ENCODE peak calls at places on chromosomes 2 and 18, in five cellular contexts. S, C, P, O and T are unnamed samples.

GRCh38 chr2:66433945-66434678 is 813 bp upstream of the MEIS1 start:
- DNase-seq in S (no peak), C (no peak), P (peak), O (peak), T (no peak)

GRCh38 chr2:30649278-30649677 is 158.0 kb downstream of the CAPN13 start:
- DNase-seq in S (no peak), C (no peak), P (no peak), O (no peak), T (no peak)

GRCh38 chr2:84435331-84436081 is 23.6 kb downstream of the SUCLG1 start:
- DNase-seq in S (no peak), C (no peak), P (no peak), O (no peak), T (no peak)

GRCh38 chr2:67872481-67872880 is 190.3 kb downstream of the C1D start:
- DNase-seq in S (no peak), C (no peak), P (no peak), O (no peak), T (no peak)

GRCh38 chr2:42110287-42110973 is 58.7 kb upstream of the EML4 start:
- DNase-seq in S (no peak), C (no peak), P (no peak), O (no peak), T (no peak)

GRCh38 chr2:740446-741293 is 63.5 kb upstream of the TMEM18 start:
- DNase-seq in S (no peak), C (peak), P (peak), O (peak), T (peak)

GRCh38 chr18:55387139-55387984 is 200.6 kb downstream of the TCF4 start:
- DNase-seq in S (no peak), C (no peak), P (peak), O (peak), T (no peak)

GRCh38 chr2:39421354-39421753 is 15.7 kb downstream of the MAP4K3 start:
- DNase-seq in S (no peak), C (no peak), P (no peak), O (no peak), T (no peak)

GRCh38 chr2:134919360-134920210 is 963 bp downstream of the CCNT2 start:
- DNase-seq in S (no peak), C (no peak), P (no peak), O (no peak), T (no peak)

GRCh38 chr2:33775306-33775705 is 176.2 kb upstream of the FAM98A start:
- DNase-seq in S (no peak), C (no peak), P (no peak), O (no peak), T (no peak)

GRCh38 chr2:173583196-173583595 is 228.5 kb downstream of the CDCA7 start:
- DNase-seq in S (no peak), C (no peak), P (no peak), O (no peak), T (no peak)

GRCh38 chr2:88188741-88189140 is 18.6 kb downstream of the THNSL2 start:
- DNase-seq in S (no peak), C (no peak), P (no peak), O (no peak), T (no peak)

GRCh38 chr2:88187927-88188326 is 17.8 kb downstream of the THNSL2 start:
- DNase-seq in S (no peak), C (no peak), P (peak), O (peak), T (no peak)

GRCh38 chr2:88184762-88185161 is 14.6 kb downstream of the THNSL2 start:
- DNase-seq in S (no peak), C (no peak), P (no peak), O (no peak), T (no peak)

GRCh38 chr2:88185480-88185879 is 15.3 kb downstream of the THNSL2 start:
- DNase-seq in S (no peak), C (no peak), P (no peak), O (no peak), T (no peak)

DNA sequence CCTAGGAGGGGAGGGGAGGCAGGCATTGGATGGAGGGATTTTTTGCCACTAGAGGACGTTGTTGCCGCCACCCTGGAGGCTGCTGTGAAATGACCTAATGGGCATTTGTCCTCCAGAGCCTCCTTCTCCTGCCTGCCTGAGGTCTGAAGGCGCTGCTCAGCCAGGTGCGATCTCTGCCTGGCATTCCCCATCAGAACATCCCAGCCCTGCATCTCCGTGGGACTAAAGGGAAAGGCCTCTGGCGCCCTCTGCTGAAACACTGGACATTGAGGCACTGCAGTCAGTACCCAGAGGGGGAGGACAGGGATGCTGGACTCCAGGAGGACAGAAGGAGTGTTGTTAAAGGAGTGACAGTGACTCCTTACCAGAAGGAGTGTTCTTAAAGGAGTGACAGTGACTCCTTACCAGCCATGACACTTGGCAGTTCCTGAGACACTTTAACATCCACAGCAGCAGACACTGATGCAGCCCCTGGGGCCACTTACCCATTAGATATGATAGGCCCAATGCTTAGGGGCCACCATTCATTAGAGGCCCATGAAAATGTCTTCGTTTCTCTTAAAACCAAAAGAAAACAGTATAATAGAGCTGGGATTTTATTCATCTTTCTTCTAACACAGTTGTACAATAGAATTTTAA is 17.0 kb downstream of the THNSL2 start:
- DNase-seq in S (no peak), C (peak), P (peak), O (peak), T (peak)
- TF ChIP-seq RAD21 in S (peak), C (peak), P (peak), O (peak), T (peak)

GRCh38 chr2:55827855-55828254 is 95.7 kb downstream of the EFEMP1 start:
- DNase-seq in S (no peak), C (no peak), P (no peak), O (no peak), T (no peak)
- TF ChIP-seq ZNF274 in S (no peak), C (no peak), P (no peak), O (no peak), T (no peak)

DNA sequence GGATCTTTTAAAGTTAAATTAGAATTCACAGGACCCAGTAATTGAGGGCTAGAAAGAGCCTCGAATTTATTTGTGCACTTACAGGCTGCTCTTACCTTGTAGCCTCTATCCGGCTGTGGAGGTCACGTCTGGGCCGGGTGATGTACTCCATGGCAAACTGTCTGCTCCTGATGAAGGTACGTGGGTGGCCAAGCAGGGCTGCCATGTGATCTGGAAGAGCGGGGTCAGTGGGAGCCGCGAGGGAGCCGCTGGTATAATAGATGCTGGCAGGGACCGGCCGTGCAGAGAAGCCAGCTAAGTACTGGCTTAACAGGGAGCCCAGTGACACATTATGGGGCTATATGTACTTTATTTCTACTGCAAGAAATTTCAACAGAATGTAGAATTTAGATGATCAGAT is 59.2 kb downstream of the ADI1 start:
- DNase-seq in S (no peak), C (no peak), P (no peak), O (no peak), T (no peak)
- TF ChIP-seq RAD21 in S (no peak), C (no peak), P (no peak), O (no peak), T (no peak)

GRCh38 chr18:36388310-36388709 is 90.8 kb downstream of the FHOD3 start:
- DNase-seq in S (no peak), C (no peak), P (no peak), O (no peak), T (no peak)
- TF ChIP-seq ZNF274 in S (no peak), C (no peak), P (no peak), O (no peak), T (no peak)

GRCh38 chr2:182242561-182242960 is 184.3 kb downstream of the PDE1A start:
- DNase-seq in S (no peak), C (peak), P (no peak), O (no peak), T (no peak)

GRCh38 chr2:182248362-182248761 is 178.5 kb downstream of the PDE1A start:
- DNase-seq in S (no peak), C (no peak), P (no peak), O (no peak), T (no peak)

GRCh38 chr2:182248898-182249297 is 177.9 kb downstream of the PDE1A start:
- DNase-seq in S (no peak), C (no peak), P (no peak), O (no peak), T (no peak)

GRCh38 chr2:182247831-182248230 is 179.0 kb downstream of the PDE1A start:
- DNase-seq in S (no peak), C (no peak), P (no peak), O (no peak), T (no peak)

DNA sequence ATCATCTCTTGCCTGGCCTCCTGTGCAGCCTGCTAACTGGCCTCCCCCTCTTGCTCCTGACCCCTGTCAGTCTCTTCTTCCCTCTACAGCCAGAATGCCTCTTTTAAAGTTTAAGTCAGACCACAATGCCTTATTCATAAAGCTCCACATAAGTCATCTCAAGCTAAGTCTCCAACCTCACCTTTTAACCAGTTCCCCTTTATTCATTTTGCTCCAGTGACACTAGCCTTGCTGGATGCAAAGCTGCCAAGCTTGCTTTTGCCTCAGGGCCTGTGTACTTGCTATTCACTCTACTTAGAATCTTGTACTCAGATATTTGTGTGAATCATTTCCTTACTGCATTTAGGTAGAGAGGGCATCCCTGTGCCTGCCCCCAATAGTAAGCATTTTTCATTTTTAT is 180.9 kb downstream of the PDE1A start:
- DNase-seq in S (no peak), C (no peak), P (no peak), O (no peak), T (no peak)
- TF ChIP-seq RAD21 in S (no peak), C (no peak), P (no peak), O (no peak), T (no peak)

GRCh38 chr2:205763708-205764501 is 81.6 kb downstream of the NRP2 start:
- DNase-seq in S (no peak), C (peak), P (no peak), O (peak), T (no peak)
- TF ChIP-seq ZNF274 in S (no peak), C (no peak), P (no peak), O (no peak), T (no peak)

GRCh38 chr2:27765621-27766286 is 5.8 kb upstream of the MRPL33 start:
- DNase-seq in S (no peak), C (no peak), P (no peak), O (peak), T (peak)
- TF ChIP-seq RAD21 in S (no peak), C (no peak), P (no peak), O (no peak), T (no peak)

GRCh38 chr2:7018767-7019166 is 101.6 kb downstream of the RNF144A start:
- DNase-seq in S (no peak), C (no peak), P (no peak), O (no peak), T (no peak)

GRCh38 chr2:7020468-7020867 is 103.3 kb downstream of the RNF144A start:
- DNase-seq in S (no peak), C (no peak), P (no peak), O (no peak), T (no peak)

GRCh38 chr2:7020939-7021470 is 103.8 kb downstream of the RNF144A start:
- DNase-seq in S (no peak), C (no peak), P (no peak), O (no peak), T (no peak)

GRCh38 chr2:7019191-7019590 is 102.0 kb downstream of the RNF144A start:
- DNase-seq in S (no peak), C (no peak), P (no peak), O (no peak), T (no peak)

GRCh38 chr2:7020059-7020458 is 102.8 kb downstream of the RNF144A start:
- DNase-seq in S (no peak), C (no peak), P (no peak), O (no peak), T (no peak)
- TF ChIP-seq ZNF274 in S (no peak), C (no peak), P (no peak), O (no peak), T (no peak)

GRCh38 chr2:43623052-43623451 is 14.0 kb upstream of the PLEKHH2 start:
- DNase-seq in S (no peak), C (no peak), P (no peak), O (peak), T (no peak)
- TF ChIP-seq RAD21 in S (no peak), C (no peak), P (no peak), O (no peak), T (no peak)

DNA sequence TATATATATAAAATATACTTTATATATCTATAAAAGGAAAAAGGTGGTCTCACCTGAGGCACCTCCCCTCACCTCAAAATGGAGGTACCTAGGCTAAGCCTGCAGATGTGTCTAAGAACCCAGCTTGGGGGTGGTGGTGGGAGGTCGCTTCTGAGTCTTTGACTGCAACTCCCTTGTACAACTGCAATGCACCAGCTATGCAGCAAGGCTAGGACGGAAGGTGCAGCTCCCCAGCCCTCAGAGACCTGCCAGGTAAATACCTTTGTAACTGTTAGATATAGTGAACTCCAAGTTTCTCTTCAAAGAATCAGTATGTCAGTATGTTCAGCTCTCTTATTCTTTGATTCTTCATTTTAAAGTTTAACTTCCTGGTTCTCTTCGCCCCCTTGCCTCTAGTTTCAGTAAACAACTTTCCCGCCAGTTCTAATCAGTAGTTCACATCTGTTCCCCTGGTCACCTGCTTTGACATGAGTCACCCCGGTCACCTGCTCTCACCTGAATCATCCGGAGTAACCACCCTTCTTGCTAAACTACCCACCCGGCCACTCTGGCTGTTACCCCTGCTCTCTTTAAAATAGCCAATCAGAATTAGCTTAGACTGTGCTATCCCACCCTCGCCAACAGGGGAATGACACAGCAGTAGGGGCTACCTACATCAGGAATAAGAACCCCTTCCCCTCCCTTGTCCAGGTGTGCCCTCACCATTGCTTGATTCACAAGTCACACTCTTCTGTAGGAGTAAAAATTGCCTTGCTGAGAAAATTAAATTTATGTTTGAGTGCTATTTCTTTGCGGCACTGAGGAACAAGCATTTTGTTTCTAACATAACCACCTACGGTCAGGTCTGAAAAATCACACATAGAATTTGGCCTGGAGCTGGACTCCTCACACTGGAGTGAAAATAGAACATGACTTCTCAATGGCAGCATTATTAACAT is 24.7 kb upstream of the IMPA2 start:
- DNase-seq in S (no peak), C (no peak), P (no peak), O (no peak), T (no peak)
- TF ChIP-seq ZNF274 in S (no peak), C (no peak), P (no peak), O (no peak), T (no peak)